ENCODE peak calls at places on chromosomes 6 and 20, in four cellular contexts. B is activated CD8-positive, alpha-beta memory T cell treated with anti-CD3 and anti-CD28 coated beads for 24 hours; J is NCI-H1092 treated with DMSO at 0.1 percent for 48 hours; L is GM12891. O is an unnamed sample.

GRCh38 chr6:14857501-14857900 is 388.4 kb upstream of the JARID2 start:
- DNase-seq in B (peak), L (no peak), J (no peak), O (no peak)

GRCh38 chr20:11919046-11919445 is 1.4 kb downstream of the BTBD3 start:
- DNase-seq in J (peak), B (no peak), L (no peak), O (no peak)

GRCh38 chr20:57932227-57932864 is 222.5 kb upstream of the PMEPA1 start:
- DNase-seq in J (no peak), L (no peak), B (no peak), O (no peak)

GRCh38 chr6:117072781-117073180 is 192.6 kb upstream of the VGLL2 start:
- DNase-seq in J (no peak), B (no peak), L (no peak), O (no peak)

GRCh38 chr20:13546497-13547131 is 92.1 kb downstream of the TASP1 start:
- DNase-seq in L (no peak), J (peak), B (peak), O (peak)

GRCh38 chr6:39196648-39197047 is 32.6 kb downstream of the KCNK5 start:
- DNase-seq in J (no peak), L (no peak), B (no peak), O (peak)

GRCh38 chr6:10381133-10381829 is 33.6 kb downstream of the TFAP2A start:
- DNase-seq in L (no peak), J (peak), B (no peak), O (no peak)

GRCh38 chr20:50304501-50304856 is 113.8 kb downstream of the CEBPB start:
- DNase-seq in J (no peak), B (no peak), L (no peak), O (no peak)

GRCh38 chr20:43458422-43458924 is 777 bp downstream of the SRSF6 start:
- DNase-seq in L (no peak), J (no peak), B (no peak), O (no peak)

GRCh38 chr6:113994934-113995342 is 24.0 kb upstream of the HDAC2 start:
- DNase-seq in J (peak), B (no peak), L (no peak), O (peak)

GRCh38 chr6:129398764-129399163 is 311.2 kb downstream of the ARHGAP18 start:
- DNase-seq in J (no peak), L (no peak), B (no peak), O (no peak)

GRCh38 chr20:36132802-36133211 is 21.7 kb upstream of the EPB41L1 start:
- DNase-seq in L (no peak), B (no peak), J (no peak), O (no peak)

GRCh38 chr6:144576871-144577270 is 291.7 kb downstream of the UTRN start:
- DNase-seq in B (no peak), J (no peak), L (no peak), O (no peak)

GRCh38 chr20:63863021-63863797 is 1.9 kb upstream of the TPD52L2 start:
- DNase-seq in B (no peak), L (no peak), J (no peak), O (no peak)

GRCh38 chr6:53440331-53440730 is 91.6 kb upstream of the ELOVL5 start:
- DNase-seq in B (no peak), J (no peak), L (no peak), O (no peak)

GRCh38 chr6:105994522-105995402 is 91.4 kb upstream of the PRDM1 start:
- DNase-seq in B (peak), L (no peak), J (no peak), O (peak)

GRCh38 chr6:22036267-22036666 is 260.6 kb downstream of the PRL start:
- DNase-seq in B (no peak), L (no peak), J (peak), O (peak)

GRCh38 chr6:41200901-41201783 is at the start of gene TREML2:
- DNase-seq in J (no peak), L (no peak), B (peak), O (peak)

GRCh38 chr20:33602826-33603590 is 59.1 kb upstream of the C20orf144 start:
- DNase-seq in J (no peak), L (no peak), B (no peak), O (no peak)

GRCh38 chr6:129981598-129981997 is 36.8 kb upstream of the L3MBTL3 start:
- DNase-seq in L (no peak), B (no peak), J (no peak), O (no peak)

GRCh38 chr6:126195625-126196236 is 144.2 kb upstream of the CENPW start:
- DNase-seq in L (no peak), J (no peak), B (no peak), O (no peak)

GRCh38 chr6:161001421-161001820 is 9.9 kb downstream of the MAP3K4 start:
- DNase-seq in J (peak), L (no peak), B (no peak), O (no peak)

GRCh38 chr6:87702589-87702945 is 534 bp upstream of the AKIRIN2 start:
- DNase-seq in B (no peak), L (no peak), J (no peak), O (peak)

GRCh38 chr6:111989743-111990142 is 64.2 kb upstream of the CCN6 start:
- DNase-seq in J (no peak), L (no peak), B (peak), O (no peak)

GRCh38 chr20:38114353-38114791 is 50.7 kb downstream of the TGM2 start:
- DNase-seq in J (no peak), L (no peak), B (no peak), O (peak)

GRCh38 chr6:157430834-157431233 is 49.8 kb downstream of the ZDHHC14 start:
- DNase-seq in J (no peak), B (no peak), L (no peak), O (no peak)

GRCh38 chr20:21105429-21106170 is 558 bp downstream of the LINC00237 start:
- DNase-seq in L (no peak), B (peak), J (no peak), O (no peak)

GRCh38 chr6:7914991-7915789 is 4.6 kb upstream of the TXNDC5 start:
- DNase-seq in B (no peak), J (no peak), L (no peak), O (no peak)

GRCh38 chr6:154592199-154592860 is 81.8 kb upstream of the CNKSR3 start:
- DNase-seq in J (no peak), B (no peak), L (no peak), O (no peak)

GRCh38 chr6:22296067-22296466 is 769 bp downstream of the PRL start:
- DNase-seq in L (no peak), J (no peak), B (no peak), O (no peak)

GRCh38 chr6:45832063-45832462 is 183.6 kb downstream of the CLIC5 start:
- DNase-seq in J (no peak), L (no peak), B (no peak), O (no peak)

GRCh38 chr20:52361650-52362049 is 170.1 kb upstream of the ZFP64 start:
- DNase-seq in B (no peak), J (no peak), L (no peak), O (no peak)

GRCh38 chr6:5898102-5898501 is 108.6 kb downstream of the NRN1 start:
- DNase-seq in J (no peak), L (no peak), B (no peak), O (no peak)

O was measured in SW480.